ENCODE peak calls at places on chromosomes 3 and 15, in five cellular contexts. C is anterior cingulate cortex; M is effector CD4-positive, alpha-beta T cell; F is EL; R is activated naive CD4-positive, alpha-beta T cell treated with anti-CD3 and anti-CD28 coated beads, Interleukin-2, amount 50 U/mL, for 16 hours. N is an unnamed sample.

GRCh38 chr3:46087871-46088270 is 60.6 kb upstream of the XCR1 start:
- DNase-seq in C (no peak), M (no peak), F (peak), R (no peak), N (no peak)

GRCh38 chr3:167653750-167654149 is at the start of gene WDR49:
- DNase-seq in C (no peak), M (no peak), F (no peak), R (no peak), N (no peak)

GRCh38 chr15:50698101-50698500 is 11.5 kb upstream of the TRPM7 start:
- DNase-seq in C (no peak), M (no peak), F (no peak), R (no peak), N (no peak)

GRCh38 chr15:34905047-34905446 is 64.5 kb downstream of the AQR start:
- DNase-seq in C (no peak), M (no peak), F (no peak), R (no peak), N (no peak)

GRCh38 chr15:70353606-70354259 is 256.0 kb upstream of the TLE3 start:
- DNase-seq in C (no peak), M (no peak), F (no peak), R (no peak), N (no peak)

GRCh38 chr3:113912551-113913246 is 35.1 kb upstream of the ZDHHC23 start:
- DNase-seq in C (no peak), M (peak), F (peak), R (peak), N (no peak)

GRCh38 chr3:60240558-60240957 is 1010.7 kb downstream of the FHIT start:
- DNase-seq in C (no peak), M (no peak), F (no peak), R (no peak), N (no peak)

GRCh38 chr15:89662893-89663673 is 7.8 kb upstream of the KIF7 start:
- DNase-seq in C (no peak), M (no peak), F (peak), R (no peak), N (no peak)

GRCh38 chr15:50247819-50248650 is 17.5 kb downstream of the HDC start:
- DNase-seq in C (peak), M (no peak), F (peak), R (peak), N (no peak)

GRCh38 chr3:156816091-156816793 is 9.9 kb upstream of the LEKR1 start:
- DNase-seq in C (peak), M (peak), F (peak), R (peak), N (no peak)

GRCh38 chr3:50714953-50715352 is 40.2 kb downstream of the DOCK3 start:
- DNase-seq in C (no peak), M (no peak), F (no peak), R (no peak), N (no peak)

GRCh38 chr3:108818404-108818803 is 4.2 kb upstream of the TRAT1 start:
- DNase-seq in C (no peak), M (peak), F (peak), R (peak), N (no peak)

GRCh38 chr15:92385096-92385495 is 8.6 kb upstream of the ST8SIA2 start:
- DNase-seq in C (no peak), M (no peak), F (peak), R (no peak), N (no peak)

GRCh38 chr15:99449514-99449913 is 116.3 kb upstream of the MEF2A start:
- DNase-seq in C (no peak), M (no peak), F (no peak), R (no peak), N (no peak)

GRCh38 chr15:78988361-78988911 is 43.6 kb upstream of the CTSH start:
- DNase-seq in C (peak), M (no peak), F (peak), R (no peak), N (no peak)

N was measured in chondrocyte.